ENCODE peak calls at places on chromosomes 16 and 17, in five cellular contexts. B, Z, E, U and G are unnamed samples.

GRCh38 chr17:43661699-43662431 is at the start of gene MEOX1:
- DNase-seq in B (peak), Z (no peak), E (peak), U (no peak), G (no peak)

GRCh38 chr17:13761221-13761620 is 159.5 kb upstream of the HS3ST3A1 start:
- DNase-seq in B (no peak), Z (no peak), E (no peak), U (no peak), G (no peak)

GRCh38 chr17:27244481-27245223 is 49.3 kb upstream of the WSB1 start:
- DNase-seq in B (peak), Z (no peak), E (peak), U (no peak), G (no peak)

GRCh38 chr16:31467858-31468257 is 4.1 kb upstream of the TGFB1I1 start:
- DNase-seq in B (no peak), Z (no peak), E (no peak), U (no peak), G (no peak)

GRCh38 chr17:76239538-76240274 is 587 bp downstream of the RNF157 start:
- DNase-seq in B (no peak), Z (no peak), E (no peak), U (no peak), G (no peak)

GRCh38 chr17:1002771-1003555 is 6.0 kb downstream of the TIMM22 start:
- DNase-seq in B (peak), Z (no peak), E (no peak), U (no peak), G (peak)

GRCh38 chr17:74474043-74474792 is 7.8 kb downstream of the CD300A start:
- DNase-seq in B (no peak), Z (no peak), E (no peak), U (no peak), G (no peak)

GRCh38 chr16:25434061-25434460 is 176.4 kb upstream of the ZKSCAN2 start:
- DNase-seq in B (no peak), Z (no peak), E (peak), U (no peak), G (no peak)

GRCh38 chr16:35906440-35906839 is 2447.0 kb downstream of the TP53TG3F start:
- DNase-seq in B (no peak), Z (no peak), E (no peak), U (no peak), G (no peak)

GRCh38 chr17:66464921-66465320 is 162.5 kb downstream of the PRKCA start:
- DNase-seq in B (no peak), Z (no peak), E (no peak), U (no peak), G (no peak)

GRCh38 chr17:39672522-39673334 is 4.5 kb downstream of the PNMT start:
- DNase-seq in B (no peak), Z (no peak), E (no peak), U (no peak), G (no peak)

GRCh38 chr17:50653738-50654137 is 19.1 kb downstream of the ABCC3 start:
- DNase-seq in B (no peak), Z (no peak), E (no peak), U (no peak), G (no peak)

GRCh38 chr17:36653374-36653773 is 52.0 kb downstream of the MRM1 start:
- DNase-seq in B (no peak), Z (no peak), E (no peak), U (no peak), G (no peak)

GRCh38 chr17:31803494-31804213 is 55.4 kb downstream of the COPRS start:
- DNase-seq in B (no peak), Z (no peak), E (no peak), U (no peak), G (peak)

GRCh38 chr16:82627811-82628339 is 1.1 kb downstream of the CDH13 start:
- DNase-seq in B (peak), Z (no peak), E (no peak), U (no peak), G (no peak)

GRCh38 chr16:15967223-15967546 is 17.8 kb downstream of the ABCC1 start:
- DNase-seq in B (no peak), Z (no peak), E (no peak), U (no peak), G (no peak)

GRCh38 chr17:36602030-36602737 is 801 bp downstream of the MRM1 start:
- DNase-seq in B (peak), Z (no peak), E (no peak), U (no peak), G (no peak)

GRCh38 chr16:4897328-4897727 is 39.6 kb downstream of the PPL start:
- DNase-seq in B (no peak), Z (no peak), E (no peak), U (no peak), G (no peak)

GRCh38 chr16:3983081-3983520 is 102.6 kb upstream of the CREBBP start:
- DNase-seq in B (peak), Z (peak), E (peak), U (peak), G (peak)

GRCh38 chr17:13031718-13032350 is 14.0 kb upstream of the ELAC2 start:
- DNase-seq in B (peak), Z (no peak), E (peak), U (no peak), G (no peak)

GRCh38 chr16:69894675-69895074 is 56.5 kb upstream of the CLEC18A start:
- DNase-seq in B (no peak), Z (no peak), E (no peak), U (peak), G (no peak)

GRCh38 chr17:61075988-61076387 is 323.7 kb upstream of the TBX2 start:
- DNase-seq in B (no peak), Z (no peak), E (no peak), U (no peak), G (peak)

GRCh38 chr17:19244357-19244756 is 7.2 kb downstream of the EPN2 start:
- DNase-seq in B (no peak), Z (no peak), E (no peak), U (no peak), G (no peak)

GRCh38 chr16:81939164-81940067 is 71.9 kb downstream of the SDR42E1 start:
- DNase-seq in B (no peak), Z (no peak), E (peak), U (no peak), G (no peak)

GRCh38 chr17:71405101-71405500 is 715.7 kb upstream of the SOX9 start:
- DNase-seq in B (no peak), Z (no peak), E (no peak), U (no peak), G (no peak)

GRCh38 chr17:79919862-79920720 is 80.9 kb upstream of the CBX4 start:
- DNase-seq in B (no peak), Z (peak), E (no peak), U (no peak), G (no peak)

GRCh38 chr17:79987187-79987889 is 48.3 kb downstream of the TBC1D16 start:
- DNase-seq in B (peak), Z (peak), E (no peak), U (no peak), G (no peak)

GRCh38 chr17:29590979-29591736 is 1.7 kb upstream of the GIT1 start:
- DNase-seq in B (peak), Z (no peak), E (no peak), U (no peak), G (peak)

GRCh38 chr17:9937164-9937835 is 32.2 kb upstream of the RCVRN start:
- DNase-seq in B (peak), Z (no peak), E (no peak), U (peak), G (no peak)